ENCODE peak calls at places on chromosome 19, in ten cellular contexts. Z is activated CD4-positive, alpha-beta T cell treated with anti-CD3 and anti-CD28 coated beads, Interleukin-2, amount 50 U/mL, for 24 hours; X is IMR-90; P is kidney; N is HuH-7; I is HS-5; G is AG20443; R is activated effector memory CD4-positive, alpha-beta T cell treated with anti-CD3 and anti-CD28 coated beads, Interleukin-2, amount 50 U/mL, for 16 hours; Y is NCI-H1694; F is fibroblast of gingiva. V is an unnamed sample.

GRCh38 chr19:53102701-53103140 is 501 bp downstream of the ZNF160 start:
- DNase-seq in Z (no peak), X (peak), P (peak), N (no peak), I (peak), G (peak), R (peak), Y (no peak), F (peak), V (peak)

GRCh38 chr19:46076951-46077814 is 36.4 kb upstream of the IGFL4 start:
- DNase-seq in Z (no peak), X (peak), P (peak), N (peak), I (peak), G (peak), R (no peak), Y (peak), F (peak), V (no peak)

GRCh38 chr19:49616945-49617344 is 23.0 kb downstream of the RRAS start:
- DNase-seq in Z (no peak), X (no peak), P (no peak), N (no peak), I (no peak), G (no peak), R (no peak), Y (no peak), F (no peak), V (no peak)

GRCh38 chr19:588758-589692 is 656 bp upstream of the HCN2 start:
- DNase-seq in Z (no peak), X (no peak), P (no peak), N (no peak), I (no peak), G (no peak), R (no peak), Y (no peak), F (no peak), V (no peak)

GRCh38 chr19:48569814-48570213 is 17.8 kb downstream of the SULT2B1 start:
- DNase-seq in Z (no peak), X (peak), P (no peak), N (no peak), I (no peak), G (no peak), R (no peak), Y (no peak), F (peak), V (no peak)

GRCh38 chr19:39325778-39326680 is 5.4 kb upstream of the LRFN1 start:
- DNase-seq in Z (no peak), X (peak), P (no peak), N (no peak), I (no peak), G (no peak), R (no peak), Y (no peak), F (no peak), V (no peak)

GRCh38 chr19:29524912-29525870 is 603 bp upstream of the VSTM2B start:
- DNase-seq in Z (no peak), X (no peak), P (peak), N (no peak), I (no peak), G (peak), R (no peak), Y (no peak), F (no peak), V (peak)

GRCh38 chr19:15417699-15418098 is 1.1 kb downstream of the AKAP8L start:
- DNase-seq in Z (no peak), X (no peak), P (peak), N (no peak), I (no peak), G (no peak), R (no peak), Y (no peak), F (no peak), V (peak)

GRCh38 chr19:41694196-41694595 is 6.1 kb upstream of the CEACAM7 start:
- DNase-seq in Z (no peak), X (no peak), P (no peak), N (no peak), I (no peak), G (no peak), R (peak), Y (no peak), F (no peak), V (peak)

GRCh38 chr19:41695745-41696144 is 7.7 kb upstream of the CEACAM7 start:
- DNase-seq in Z (no peak), X (no peak), P (no peak), N (no peak), I (no peak), G (no peak), R (peak), Y (no peak), F (no peak), V (peak)

GRCh38 chr19:572891-573825 is 762 bp downstream of the BSG start:
- DNase-seq in Z (no peak), X (peak), P (peak), N (no peak), I (no peak), G (peak), R (no peak), Y (no peak), F (peak), V (peak)

GRCh38 chr19:2455481-2456300 is 1.1 kb downstream of the LMNB2 start:
- DNase-seq in Z (no peak), X (no peak), P (peak), N (no peak), I (no peak), G (peak), R (peak), Y (no peak), F (no peak), V (peak)

GRCh38 chr19:29945017-29945416 is 3.0 kb downstream of the URI1 start:
- DNase-seq in Z (no peak), X (no peak), P (no peak), N (no peak), I (no peak), G (no peak), R (no peak), Y (no peak), F (no peak), V (no peak)

GRCh38 chr19:50490991-50491472 is 14.4 kb upstream of the GARIN5A start:
- DNase-seq in Z (no peak), X (no peak), P (peak), N (no peak), I (no peak), G (no peak), R (peak), Y (no peak), F (no peak), V (peak)

GRCh38 chr19:31675187-31675913 is 326.1 kb upstream of the TSHZ3 start:
- DNase-seq in Z (no peak), X (peak), P (no peak), N (no peak), I (peak), G (peak), R (no peak), Y (no peak), F (no peak), V (no peak)

GRCh38 chr19:3801412-3802096 is 15.4 kb upstream of the MATK start:
- DNase-seq in Z (no peak), X (no peak), P (peak), N (no peak), I (no peak), G (peak), R (peak), Y (no peak), F (no peak), V (no peak)

GRCh38 chr19:12365372-12366162 is at the start of gene ZNF442:
- DNase-seq in Z (peak), X (peak), P (peak), N (peak), I (peak), G (peak), R (peak), Y (no peak), F (peak), V (peak)

GRCh38 chr19:29442910-29443309 is 82.9 kb upstream of the VSTM2B start:
- DNase-seq in Z (no peak), X (no peak), P (no peak), N (no peak), I (no peak), G (no peak), R (peak), Y (no peak), F (no peak), V (peak)

GRCh38 chr19:7870571-7871279 is 3.5 kb downstream of the PRR36 start:
- DNase-seq in Z (no peak), X (no peak), P (peak), N (peak), I (no peak), G (no peak), R (peak), Y (no peak), F (no peak), V (no peak)

GRCh38 chr19:18596752-18597157 is 8.2 kb downstream of the REX1BD start:
- DNase-seq in Z (no peak), X (no peak), P (peak), N (no peak), I (no peak), G (no peak), R (no peak), Y (no peak), F (no peak), V (peak)

GRCh38 chr19:6056801-6057650 is 53.3 kb downstream of the RFX2 start:
- DNase-seq in Z (no peak), X (peak), P (peak), N (peak), I (peak), G (peak), R (peak), Y (peak), F (peak), V (peak)